ENCODE peak calls at places on chromosomes 7 and 10, in six cellular contexts. E is lung, A is bronchial epithelial cell, H is neuronal stem cell, X is adipocyte, S is thoracic aorta. O is an unnamed sample. For H3K27me3 and H3K36me3, the result is how much of the 10 kb centered on the place peaks cover.

GRCh38 chr10:19930936-19931859 is 115.0 kb downstream of the PLXDC2 start:
- DNase-seq in E (no peak), A (peak), H (no peak), X (no peak), S (no peak), O (peak)

GRCh38 chr7:130793855-130794618 is 60.0 kb upstream of the KLF14 start:
- DNase-seq in E (no peak), A (peak), H (no peak), X (peak), S (no peak), O (no peak)

GRCh38 chr7:123864438-123864837 is 19.5 kb downstream of the HYAL4 start:
- DNase-seq in E (no peak), A (no peak), H (no peak), X (no peak), S (no peak), O (no peak)

GRCh38 chr7:12158334-12159060 is 52.6 kb upstream of the TMEM106B start:
- DNase-seq in E (no peak), A (peak), H (no peak), X (peak), S (no peak), O (no peak)

GRCh38 chr7:35721288-35721687 is 26.4 kb upstream of the HERPUD2 start:
- DNase-seq in E (no peak), A (no peak), H (no peak), X (no peak), S (no peak), O (no peak)

GRCh38 chr7:69114374-69114773 is 483.9 kb upstream of the AUTS2 start:
- DNase-seq in E (no peak), A (peak), H (no peak), X (peak), S (no peak), O (no peak)

GRCh38 chr7:100213672-100214071 is 6.1 kb upstream of the PVRIG start:
- DNase-seq in E (no peak), A (no peak), H (no peak), X (no peak), S (no peak), O (no peak)

GRCh38 chr10:29627201-29628105 is 7.3 kb downstream of the SVIL start:
- DNase-seq in E (no peak), A (peak), H (no peak), X (peak), S (no peak), O (no peak)

GRCh38 chr7:124322561-124322960 is 289.7 kb upstream of the TMEM229A start:
- DNase-seq in E (no peak), A (peak), H (no peak), X (no peak), S (no peak), O (no peak)

GRCh38 chr7:112176693-112177415 is 29.3 kb downstream of the DOCK4 start:
- DNase-seq in E (no peak), A (no peak), H (no peak), X (no peak), S (no peak), O (no peak)

GRCh38 chr7:132646064-132646463 is 69.8 kb upstream of the PLXNA4 start:
- DNase-seq in E (no peak), A (no peak), H (no peak), X (no peak), S (no peak), O (peak)

GRCh38 chr10:49387029-49387428 is 8.9 kb downstream of the DRGX start:
- DNase-seq in E (no peak), A (peak), H (no peak), X (peak), S (no peak), O (no peak)

GRCh38 chr10:49389331-49389920 is 6.5 kb downstream of the DRGX start:
- DNase-seq in E (no peak), A (no peak), H (no peak), X (no peak), S (no peak), O (no peak)

GRCh38 chr10:49385939-49386922 is 9.7 kb downstream of the DRGX start:
- DNase-seq in E (no peak), A (no peak), H (no peak), X (no peak), S (no peak), O (no peak)

GRCh38 chr10:49384268-49384953 is 11.5 kb downstream of the DRGX start:
- DNase-seq in E (no peak), A (no peak), H (no peak), X (no peak), S (no peak), O (no peak)

GRCh38 chr10:49388161-49388560 is 7.7 kb downstream of the DRGX start:
- DNase-seq in E (no peak), A (no peak), H (no peak), X (no peak), S (no peak), O (no peak)
- H3K27me3 ChIP-seq in E (under half), A (under half), H (under half), X (under half), S (under half), O (under half)

DNA sequence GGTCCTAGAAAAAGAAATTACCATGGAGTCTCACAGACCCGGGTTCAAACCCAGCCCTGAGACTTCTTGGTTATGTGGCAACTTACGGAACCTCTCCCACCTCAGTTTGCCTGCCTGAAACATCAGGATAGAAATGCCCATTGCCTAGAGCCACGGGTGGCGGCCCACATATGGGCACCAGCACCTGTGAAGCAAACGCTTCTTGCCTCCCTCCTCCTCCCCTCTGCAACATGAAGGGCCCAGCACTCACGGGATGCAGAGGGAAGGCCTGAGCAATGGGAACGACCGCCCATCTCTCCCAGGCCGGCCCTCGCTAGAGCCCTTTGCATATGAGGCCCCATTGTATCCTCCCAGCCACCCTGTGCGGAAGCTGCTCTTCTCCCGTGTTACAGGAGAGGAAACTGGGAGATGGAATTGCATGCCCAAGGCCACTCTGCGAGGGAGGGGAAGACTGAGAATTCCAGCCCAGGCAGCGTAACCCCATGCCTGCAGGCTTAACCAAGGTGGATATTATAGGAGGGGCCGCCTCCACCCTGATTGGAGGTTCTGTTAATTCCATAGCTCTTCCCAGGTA is 88.2 kb downstream of the RGS10 start:
- DNase-seq in E (no peak), A (no peak), H (no peak), X (no peak), S (no peak), O (no peak)
- H3K36me3 ChIP-seq in E (under half), A (under half), H (under half), X (under half), S (half or more), O (under half)

GRCh38 chr7:27213150-27213903 is 13.4 kb upstream of the HOXA13 start:
- DNase-seq in E (no peak), A (no peak), H (no peak), X (no peak), S (no peak), O (no peak)
- H3K27me3 ChIP-seq in E (under half), A (half or more), H (under half), X (half or more), S (under half), O (half or more)

DNA sequence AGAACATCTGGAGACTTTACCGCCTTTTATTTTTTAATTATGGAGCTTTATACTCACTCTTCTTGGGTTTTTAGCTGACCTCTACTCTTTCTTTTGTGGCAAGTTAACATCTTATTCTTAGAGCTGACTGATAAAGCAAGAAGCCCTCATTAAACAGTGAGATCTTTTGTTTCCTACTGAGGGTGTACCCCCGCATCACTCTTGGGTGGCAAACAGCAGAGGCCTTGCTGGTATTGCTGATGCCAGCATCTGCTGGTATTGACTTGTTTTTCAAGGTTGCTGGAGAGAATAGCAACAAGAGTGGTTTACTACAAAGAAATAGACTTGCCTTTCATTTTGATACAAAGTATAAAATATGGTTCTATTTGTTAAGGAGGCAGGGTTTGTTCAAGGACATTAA is 154.7 kb downstream of the ARID5B start:
- DNase-seq in E (no peak), A (no peak), H (no peak), X (no peak), S (no peak), O (no peak)
- H3K36me3 ChIP-seq in E (under half), A (under half), H (half or more), X (half or more), S (under half), O (under half)

GRCh38 chr7:1419688-1420087 is 39.6 kb downstream of the MICALL2 start:
- DNase-seq in E (no peak), A (no peak), H (no peak), X (no peak), S (no peak), O (no peak)
- H3K27me3 ChIP-seq in E (under half), A (under half), H (under half), X (under half), S (under half), O (under half)

GRCh38 chr7:38773430-38773829 is 135.6 kb downstream of the VPS41 start:
- DNase-seq in E (no peak), A (no peak), H (no peak), X (no peak), S (no peak), O (no peak)

GRCh38 chr7:38777609-38778008 is 131.4 kb downstream of the VPS41 start:
- DNase-seq in E (no peak), A (no peak), H (no peak), X (no peak), S (no peak), O (no peak)

DNA sequence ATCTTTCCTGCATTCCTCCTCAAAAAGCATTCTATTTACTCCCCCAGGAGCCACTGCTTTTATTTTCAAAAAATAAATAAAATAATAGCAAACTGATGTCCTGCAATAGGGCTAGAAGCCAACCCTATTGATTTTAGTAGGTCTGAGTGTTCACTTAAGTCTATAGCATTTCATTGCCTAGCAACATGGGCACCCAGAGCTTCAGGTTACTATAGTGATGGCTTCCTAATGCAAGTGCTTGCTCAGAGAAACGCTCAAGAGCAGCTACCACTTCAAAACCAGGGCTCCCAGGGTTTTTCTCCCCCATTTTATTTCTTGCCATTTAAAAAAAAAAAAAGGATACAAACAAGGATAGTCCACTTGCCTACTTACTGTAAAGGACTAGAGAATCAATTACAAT is 133.5 kb downstream of the VPS41 start:
- DNase-seq in E (no peak), A (no peak), H (peak), X (no peak), S (no peak), O (no peak)
- H3K36me3 ChIP-seq in E (under half), A (under half), H (under half), X (under half), S (under half), O (under half)

GRCh38 chr7:150847536-150847935 is 4.8 kb upstream of the AOC1 start:
- DNase-seq in E (no peak), A (no peak), H (no peak), X (no peak), S (no peak), O (no peak)
- H3K27me3 ChIP-seq in E (under half), A (under half), H (under half), X (under half), S (under half), O (under half)

DNA sequence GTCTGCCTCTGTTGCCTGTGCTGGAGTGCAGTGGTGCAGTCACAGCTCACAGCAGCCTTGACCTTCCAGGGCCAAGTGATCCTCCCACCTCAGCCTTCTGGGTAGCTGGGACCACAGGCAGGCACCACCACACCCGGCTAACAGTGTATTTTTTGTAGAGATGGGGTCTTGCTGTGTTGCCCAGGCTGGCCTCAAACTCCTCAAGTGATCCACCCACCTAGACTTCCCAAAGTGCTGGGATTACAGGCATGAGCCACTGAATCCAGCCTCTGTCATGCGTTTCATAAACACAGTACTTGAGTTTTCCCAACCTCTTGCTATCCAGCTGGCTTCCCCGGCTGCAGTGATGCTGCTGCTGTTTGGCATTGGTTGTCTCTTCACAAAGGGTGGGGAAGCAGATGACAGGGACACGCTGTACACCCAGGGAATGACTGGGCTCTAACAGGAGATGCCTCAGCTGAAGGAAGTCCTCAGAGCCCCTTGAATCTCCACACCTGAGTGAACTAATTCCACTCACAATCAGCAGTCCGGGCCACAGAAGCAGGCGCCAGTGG is 191.5 kb downstream of the DIP2C start:
- DNase-seq in E (no peak), A (no peak), H (no peak), X (no peak), S (no peak), O (no peak)
- H3K36me3 ChIP-seq in E (under half), A (under half), H (under half), X (under half), S (under half), O (under half)